ENCODE peak calls at places on chromosomes 7 and 10, in five cellular contexts. One of them, this sample, is unnamed.

GRCh38 chr10:102231357-102232318 is 5.5 kb downstream of the ELOVL3 start:
- DNase-seq in AG08395: peak; percentile 45
- DNase-seq in psoas muscle: peak; percentile 68
- DNase-seq in IMR-90: no peak
- DNase-seq in SJSA1: peak; percentile 63
- DNase-seq in this sample: peak; percentile 73

GRCh38 chr10:72072046-72072445 is 16.3 kb downstream of the SPOCK2 start:
- DNase-seq in psoas muscle: peak; percentile 26
- DNase-seq in SJSA1: no peak
- DNase-seq in AG08395: no peak
- DNase-seq in IMR-90: no peak
- DNase-seq in this sample: peak; percentile 18

GRCh38 chr7:28778781-28779180 is 179.3 kb downstream of the TRIL start:
- DNase-seq in psoas muscle: no peak
- DNase-seq in IMR-90: peak; percentile 41
- DNase-seq in AG08395: no peak
- DNase-seq in SJSA1: no peak
- DNase-seq in this sample: no peak

GRCh38 chr7:55928006-55928767 is 23.5 kb upstream of the MRPS17 start:
- DNase-seq in IMR-90: no peak
- DNase-seq in SJSA1: no peak
- DNase-seq in psoas muscle: no peak
- DNase-seq in AG08395: no peak
- DNase-seq in this sample: no peak

GRCh38 chr10:71698737-71699136 is 20.8 kb downstream of the C10orf105 start:
- DNase-seq in AG08395: no peak
- DNase-seq in psoas muscle: no peak
- DNase-seq in IMR-90: no peak
- DNase-seq in SJSA1: no peak
- DNase-seq in this sample: no peak

GRCh38 chr7:102196028-102196427 is 90.6 kb upstream of the SH2B2 start:
- DNase-seq in AG08395: no peak
- DNase-seq in SJSA1: no peak
- DNase-seq in psoas muscle: no peak
- DNase-seq in IMR-90: no peak
- DNase-seq in this sample: no peak

GRCh38 chr7:44381494-44382220 is 56.3 kb upstream of the CAMK2B start:
- DNase-seq in IMR-90: no peak
- DNase-seq in psoas muscle: no peak
- DNase-seq in SJSA1: peak; percentile 36
- DNase-seq in AG08395: no peak
- DNase-seq in this sample: no peak

GRCh38 chr7:150566123-150566522 is 1.1 kb upstream of the GIMAP4 start:
- DNase-seq in SJSA1: no peak
- DNase-seq in IMR-90: no peak
- DNase-seq in psoas muscle: no peak
- DNase-seq in AG08395: no peak
- DNase-seq in this sample: no peak

GRCh38 chr7:129438281-129438838 is 4.1 kb downstream of the STRIP2 start:
- DNase-seq in AG08395: no peak
- DNase-seq in SJSA1: no peak
- DNase-seq in IMR-90: no peak
- DNase-seq in psoas muscle: no peak
- DNase-seq in this sample: no peak

GRCh38 chr10:117541909-117542705 is 439 bp upstream of the EMX2 start:
- DNase-seq in SJSA1: no peak
- DNase-seq in psoas muscle: peak; percentile 89
- DNase-seq in IMR-90: peak; percentile 2
- DNase-seq in AG08395: peak; percentile 96
- DNase-seq in this sample: no peak

GRCh38 chr10:15351099-15351820 is 19.8 kb downstream of the FAM171A1 start:
- DNase-seq in SJSA1: no peak
- DNase-seq in psoas muscle: no peak
- DNase-seq in AG08395: no peak
- DNase-seq in IMR-90: no peak
- DNase-seq in this sample: no peak

GRCh38 chr7:112533591-112533990 is 52.8 kb downstream of the LSMEM1 start:
- DNase-seq in IMR-90: no peak
- DNase-seq in psoas muscle: no peak
- DNase-seq in AG08395: no peak
- DNase-seq in SJSA1: no peak
- DNase-seq in this sample: no peak

GRCh38 chr7:2912684-2913439 is 68.8 kb upstream of the GNA12 start:
- DNase-seq in AG08395: no peak
- DNase-seq in SJSA1: no peak
- DNase-seq in psoas muscle: no peak
- DNase-seq in IMR-90: no peak
- DNase-seq in this sample: no peak

GRCh38 chr10:118467200-118467599 is 125.1 kb upstream of the FAM204A start:
- DNase-seq in SJSA1: no peak
- DNase-seq in AG08395: no peak
- DNase-seq in IMR-90: no peak
- DNase-seq in psoas muscle: no peak
- DNase-seq in this sample: no peak

GRCh38 chr7:150580615-150580986 is 13.4 kb downstream of the GIMAP4 start:
- DNase-seq in psoas muscle: no peak
- DNase-seq in SJSA1: no peak
- DNase-seq in IMR-90: no peak
- DNase-seq in AG08395: no peak
- DNase-seq in this sample: no peak

GRCh38 chr7:70694909-70695803 is 436.8 kb upstream of the GALNT17 start:
- DNase-seq in SJSA1: no peak
- DNase-seq in AG08395: peak; percentile 34
- DNase-seq in psoas muscle: peak; percentile 53
- DNase-seq in IMR-90: peak; percentile 19
- DNase-seq in this sample: no peak

GRCh38 chr10:69687396-69687795 is 57.3 kb downstream of the FAM241B start:
- DNase-seq in SJSA1: no peak
- DNase-seq in AG08395: no peak
- DNase-seq in IMR-90: no peak
- DNase-seq in psoas muscle: no peak
- DNase-seq in this sample: no peak

GRCh38 chr10:112446055-112446854 is 459 bp downstream of the ZDHHC6 start:
- DNase-seq in IMR-90: peak; percentile 23
- DNase-seq in AG08395: no peak
- DNase-seq in SJSA1: no peak
- DNase-seq in psoas muscle: no peak
- DNase-seq in this sample: peak; percentile 52

GRCh38 chr7:42407828-42408227 is 170.8 kb upstream of the GLI3 start:
- DNase-seq in SJSA1: no peak
- DNase-seq in AG08395: no peak
- DNase-seq in IMR-90: no peak
- DNase-seq in psoas muscle: no peak
- DNase-seq in this sample: no peak

GRCh38 chr10:2399482-2399881 is 662.2 kb upstream of the ADARB2 start:
- DNase-seq in IMR-90: no peak
- DNase-seq in psoas muscle: no peak
- DNase-seq in AG08395: no peak
- DNase-seq in SJSA1: no peak
- DNase-seq in this sample: no peak

GRCh38 chr7:30771859-30772429 is 727 bp downstream of the MINDY4 start:
- DNase-seq in SJSA1: no peak
- DNase-seq in psoas muscle: no peak
- DNase-seq in IMR-90: no peak
- DNase-seq in AG08395: peak; percentile 16
- DNase-seq in this sample: no peak

GRCh38 chr10:4174197-4174596 is 389.2 kb upstream of the KLF6 start:
- DNase-seq in IMR-90: no peak
- DNase-seq in AG08395: peak; percentile 39
- DNase-seq in SJSA1: no peak
- DNase-seq in psoas muscle: no peak
- DNase-seq in this sample: peak; percentile 49

GRCh38 chr10:71656220-71656619 is 63.4 kb downstream of the C10orf105 start:
- DNase-seq in SJSA1: no peak
- DNase-seq in IMR-90: no peak
- DNase-seq in psoas muscle: no peak
- DNase-seq in AG08395: no peak
- DNase-seq in this sample: no peak

GRCh38 chr7:151382079-151382885 is 27.6 kb downstream of the WDR86 start:
- DNase-seq in SJSA1: no peak
- DNase-seq in psoas muscle: no peak
- DNase-seq in IMR-90: no peak
- DNase-seq in AG08395: no peak
- DNase-seq in this sample: no peak

GRCh38 chr10:127886371-127887051 is 6.2 kb downstream of the CLRN3 start:
- DNase-seq in SJSA1: no peak
- DNase-seq in IMR-90: no peak
- DNase-seq in AG08395: no peak
- DNase-seq in psoas muscle: no peak
- DNase-seq in this sample: no peak

GRCh38 chr7:145698526-145699262 is 417.9 kb upstream of the CNTNAP2 start:
- DNase-seq in IMR-90: peak; percentile 24
- DNase-seq in SJSA1: no peak
- DNase-seq in psoas muscle: no peak
- DNase-seq in AG08395: peak; percentile 86
- DNase-seq in this sample: no peak

GRCh38 chr7:67413670-67414069 is 417.0 kb downstream of the TYW1 start:
- DNase-seq in psoas muscle: no peak
- DNase-seq in IMR-90: no peak
- DNase-seq in SJSA1: no peak
- DNase-seq in AG08395: no peak
- DNase-seq in this sample: no peak

GRCh38 chr10:75717126-75717916 is 285.9 kb downstream of the LRMDA start:
- DNase-seq in SJSA1: no peak
- DNase-seq in psoas muscle: no peak
- DNase-seq in AG08395: peak; percentile 31
- DNase-seq in IMR-90: no peak
- DNase-seq in this sample: no peak

GRCh38 chr10:76432274-76433012 is 1001.0 kb downstream of the LRMDA start:
- DNase-seq in SJSA1: peak; percentile 62
- DNase-seq in AG08395: peak; percentile 88
- DNase-seq in psoas muscle: peak; percentile 53
- DNase-seq in IMR-90: peak; percentile 74
- DNase-seq in this sample: no peak

GRCh38 chr10:59362991-59363390 is 642 bp upstream of the FAM13C start:
- DNase-seq in IMR-90: peak; percentile 33
- DNase-seq in AG08395: peak; percentile 39
- DNase-seq in SJSA1: no peak
- DNase-seq in psoas muscle: peak; percentile 74
- DNase-seq in this sample: peak; percentile 82

GRCh38 chr10:102418612-102419560 is at the start of gene PSD:
- DNase-seq in IMR-90: no peak
- DNase-seq in psoas muscle: no peak
- DNase-seq in AG08395: no peak
- DNase-seq in SJSA1: no peak
- DNase-seq in this sample: no peak

GRCh38 chr7:1817061-1817712 is 147.1 kb downstream of the ELFN1 start:
- DNase-seq in AG08395: no peak
- DNase-seq in psoas muscle: peak; percentile 50
- DNase-seq in SJSA1: no peak
- DNase-seq in IMR-90: no peak
- DNase-seq in this sample: no peak

GRCh38 chr7:64516451-64516850 is 46.4 kb downstream of the ZNF680 start:
- DNase-seq in IMR-90: no peak
- DNase-seq in AG08395: no peak
- DNase-seq in psoas muscle: no peak
- DNase-seq in SJSA1: no peak
- DNase-seq in this sample: no peak

GRCh38 chr7:108452707-108453106 is 3.5 kb downstream of the NRCAM start:
- DNase-seq in IMR-90: peak; percentile 40
- DNase-seq in SJSA1: no peak
- DNase-seq in psoas muscle: no peak
- DNase-seq in AG08395: peak; percentile 39
- DNase-seq in this sample: no peak

GRCh38 chr7:151351027-151351426 is 9.4 kb downstream of the NUB1 start:
- DNase-seq in SJSA1: no peak
- DNase-seq in IMR-90: no peak
- DNase-seq in psoas muscle: no peak
- DNase-seq in AG08395: no peak
- DNase-seq in this sample: no peak

GRCh38 chr10:48749254-48749787 is 64.6 kb downstream of the WDFY4 start:
- DNase-seq in psoas muscle: no peak
- DNase-seq in SJSA1: no peak
- DNase-seq in IMR-90: no peak
- DNase-seq in AG08395: no peak
- DNase-seq in this sample: no peak

GRCh38 chr10:73517166-73517888 is 21.5 kb upstream of the PPP3CB start:
- DNase-seq in SJSA1: no peak
- DNase-seq in AG08395: no peak
- DNase-seq in IMR-90: peak; percentile 51
- DNase-seq in psoas muscle: no peak
- DNase-seq in this sample: no peak

GRCh38 chr7:139777948-139778841 is at the start of gene HIPK2:
- DNase-seq in SJSA1: peak; percentile 82
- DNase-seq in AG08395: peak; percentile 80
- DNase-seq in psoas muscle: peak; percentile 92
- DNase-seq in IMR-90: peak; percentile 73
- DNase-seq in this sample: peak; percentile 92